ENCODE peak calls at places on chromosomes 16 and 17, in four cellular contexts. B is GM12878, L is H1, W is K562. K is an unnamed sample.

GRCh38 chr17:82933911-82934310 is 94.1 kb upstream of the ZNF750 start:
- DNase-seq in B (no peak), L (no peak), W (no peak), K (no peak)

GRCh38 chr17:68103148-68103547 is 67.6 kb downstream of the KPNA2 start:
- DNase-seq in B (no peak), L (no peak), W (no peak), K (no peak)

GRCh38 chr17:40598928-40599627 is 33.8 kb upstream of the CCR7 start:
- DNase-seq in B (peak; percentile 97), L (no peak), W (no peak), K (no peak)

GRCh38 chr16:15950167-15950854 is 895 bp downstream of the ABCC1 start:
- DNase-seq in B (no peak), L (no peak), W (peak; percentile 55), K (no peak)

GRCh38 chr17:71437176-71437575 is 683.6 kb upstream of the SOX9 start:
- DNase-seq in B (no peak), L (no peak), W (no peak), K (no peak)

GRCh38 chr17:57675427-57675826 is 69.7 kb downstream of the CCDC182 start:
- DNase-seq in B (no peak), L (no peak), W (no peak), K (no peak)

GRCh38 chr17:79983456-79983855 is 52.2 kb downstream of the TBC1D16 start:
- DNase-seq in B (no peak), L (no peak), W (no peak), K (no peak)

GRCh38 chr16:31273676-31274075 is 13.9 kb downstream of the ITGAM start:
- DNase-seq in B (no peak), L (no peak), W (no peak), K (no peak)

GRCh38 chr16:31094088-31094423 is 541 bp downstream of the VKORC1 start:
- DNase-seq in B (no peak), L (no peak), W (no peak), K (no peak)

GRCh38 chr17:73393962-73394361 is 82.2 kb upstream of the CDC42EP4 start:
- DNase-seq in B (no peak), L (no peak), W (no peak), K (peak; percentile 16)

GRCh38 chr16:77594057-77594456 is 128.3 kb upstream of the NUDT7 start:
- DNase-seq in B (no peak), L (no peak), W (no peak), K (no peak)

GRCh38 chr17:17484451-17484899 is 7.7 kb downstream of the MED9 start:
- DNase-seq in B (no peak), L (no peak), W (no peak), K (no peak)

GRCh38 chr17:41287050-41287449 is 11.6 kb downstream of the KRTAP9-7 start:
- DNase-seq in B (no peak), L (no peak), W (no peak), K (no peak)

GRCh38 chr16:9081843-9082242 is 9.6 kb upstream of the HAPSTR1 start:
- DNase-seq in B (no peak), L (no peak), W (no peak), K (no peak)

GRCh38 chr17:56300191-56300590 is 146.9 kb downstream of the ANKFN1 start:
- DNase-seq in B (no peak), L (no peak), W (no peak), K (no peak)

GRCh38 chr16:86363836-86364618 is 146.3 kb upstream of the FOXF1 start:
- DNase-seq in B (no peak), L (no peak), W (no peak), K (no peak)

GRCh38 chr17:62707425-62707739 is 79.9 kb downstream of the MRC2 start:
- DNase-seq in B (no peak), L (no peak), W (no peak), K (no peak)

GRCh38 chr16:21300309-21301167 is 22.4 kb upstream of the CRYM start:
- DNase-seq in B (peak; percentile 93), L (peak; percentile 82), W (peak; percentile 92), K (peak; percentile 100)

GRCh38 chr16:87681990-87682570 is 79.8 kb downstream of the JPH3 start:
- DNase-seq in B (no peak), L (no peak), W (no peak), K (peak; percentile 10)

GRCh38 chr16:23423496-23424049 is 29.4 kb downstream of the COG7 start:
- DNase-seq in B (no peak), L (no peak), W (no peak), K (peak; percentile 76)

GRCh38 chr17:42760652-42761581 is at the start of gene RAMP2:
- DNase-seq in B (no peak), L (no peak), W (no peak), K (no peak)

GRCh38 chr17:80997471-80998387 is 6.1 kb downstream of the CHMP6 start:
- DNase-seq in B (no peak), L (no peak), W (no peak), K (no peak)

GRCh38 chr17:80279895-80280294 is 19.2 kb downstream of the RNF213 start:
- DNase-seq in B (no peak), L (no peak), W (no peak), K (no peak)

GRCh38 chr17:77607606-77608005 is 350.9 kb upstream of the TNRC6C start:
- DNase-seq in B (no peak), L (no peak), W (no peak), K (no peak)

GRCh38 chr17:75848523-75849303 is 4.5 kb upstream of the UNC13D start:
- DNase-seq in B (no peak), L (peak; percentile 60), W (peak; percentile 57), K (peak; percentile 64)

GRCh38 chr16:85673529-85674417 is 15.0 kb downstream of the GINS2 start:
- DNase-seq in B (no peak), L (no peak), W (no peak), K (no peak)

GRCh38 chr17:17075037-17075755 is 32.9 kb downstream of the MPRIP start:
- DNase-seq in B (no peak), L (no peak), W (no peak), K (no peak)

GRCh38 chr16:80265624-80266306 is 275.0 kb upstream of the DYNLRB2 start:
- DNase-seq in B (no peak), L (no peak), W (no peak), K (no peak)

GRCh38 chr17:68319420-68320162 is 28.3 kb downstream of the ARSG start:
- DNase-seq in B (peak; percentile 20), L (no peak), W (no peak), K (no peak)

GRCh38 chr16:87947356-87948118 is 3.7 kb upstream of the BANP start:
- DNase-seq in B (no peak), L (no peak), W (no peak), K (no peak)

DNA sequence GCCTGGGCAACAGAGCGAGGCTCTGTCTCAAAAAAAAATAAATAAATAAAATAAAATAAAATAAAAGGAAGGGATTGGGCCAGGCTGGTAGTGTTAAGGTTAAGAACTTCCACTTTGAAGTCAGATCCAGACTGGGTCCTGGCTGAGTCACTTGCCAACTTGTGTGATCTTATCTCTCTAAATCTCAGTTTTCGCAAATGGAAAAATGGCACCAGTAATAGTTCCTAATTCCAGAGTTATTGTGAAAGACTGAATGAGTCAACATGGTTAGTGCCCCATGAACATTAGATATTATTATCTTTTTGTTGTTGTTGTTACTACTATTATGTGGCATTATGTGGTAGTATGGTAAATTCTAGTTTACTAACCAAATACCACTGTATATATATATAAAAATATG is 188.0 kb upstream of the AXIN2 start:
- DNase-seq in B (no peak), L (no peak), W (no peak), K (peak; percentile 66)
- TF ChIP-seq EGR1 in B (no peak), L (no peak), W (no peak), K (peak; percentile 17)

GRCh38 chr17:29617125-29617480 is 5.6 kb downstream of the CORO6 start:
- DNase-seq in B (no peak), L (no peak), W (peak; percentile 66), K (peak; percentile 67)
- H3K9ac ChIP-seq in B (peak overlapping the region; percentile 73), L (no peak overlapping the region), W (peak overlapping the region; percentile 88), K (peak overlapping the region; percentile 66)

GRCh38 chr16:73122604-73123386 is 74.9 kb upstream of the ZFHX3 start:
- DNase-seq in B (no peak), L (no peak), W (no peak), K (no peak)

GRCh38 chr16:73124665-73125064 is 76.7 kb upstream of the ZFHX3 start:
- DNase-seq in B (no peak), L (no peak), W (no peak), K (no peak)

GRCh38 chr16:73124097-73124652 is 76.2 kb upstream of the ZFHX3 start:
- DNase-seq in B (no peak), L (no peak), W (no peak), K (no peak)

GRCh38 chr16:73126453-73126853 is 78.5 kb upstream of the ZFHX3 start:
- DNase-seq in B (no peak), L (no peak), W (no peak), K (no peak)

GRCh38 chr16:73125860-73126259 is 77.9 kb upstream of the ZFHX3 start:
- DNase-seq in B (no peak), L (no peak), W (no peak), K (no peak)
- TF ChIP-seq EGR1 in B (no peak), L (no peak), W (no peak), K (no peak)

GRCh38 chr16:4481526-4481925 is 5.3 kb downstream of the HMOX2 start:
- DNase-seq in B (no peak), L (no peak), W (no peak), K (no peak)

GRCh38 chr16:4486126-4486893 is 10.1 kb downstream of the HMOX2 start:
- DNase-seq in B (no peak), L (no peak), W (no peak), K (no peak)

GRCh38 chr16:4475880-4476790 is at the start of gene HMOX2:
- DNase-seq in B (peak; percentile 90), L (peak; percentile 90), W (peak; percentile 95), K (peak; percentile 90)

GRCh38 chr16:4477966-4478365 is 1.8 kb downstream of the HMOX2 start:
- DNase-seq in B (no peak), L (no peak), W (no peak), K (peak; percentile 45)

DNA sequence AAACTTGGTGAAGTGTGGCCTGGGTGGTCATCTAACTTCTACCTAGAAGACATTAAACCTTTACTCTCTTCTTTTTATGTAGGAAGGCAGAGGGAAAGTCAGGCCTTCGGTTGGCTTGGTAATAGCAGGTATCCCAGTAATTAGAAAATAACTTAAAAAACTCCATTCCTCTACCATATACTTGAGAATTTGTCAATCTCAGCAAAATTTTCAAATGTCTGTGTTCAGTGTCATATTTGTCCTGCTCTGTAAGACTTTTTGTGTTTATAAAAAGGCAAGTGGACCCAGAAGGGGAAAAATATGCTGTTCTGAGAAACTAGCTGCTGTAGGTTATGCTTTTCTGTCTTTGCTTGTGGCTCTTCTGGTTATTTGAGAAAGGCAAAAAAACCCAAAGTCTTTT is 5.8 kb downstream of the HMOX2 start:
- DNase-seq in B (no peak), L (no peak), W (no peak), K (no peak)
- H3K9ac ChIP-seq in B (no peak overlapping the region), L (no peak overlapping the region), W (no peak overlapping the region), K (no peak overlapping the region)

K was measured in HCT116.